ENCODE peak calls at places on chromosomes 12 and 14, in six cellular contexts. F is mesothelial cell of epicardium; Y is upper lobe of right lung; L is HL-60; J is GM13977; W is CD8-positive, alpha-beta T cell. B is an unnamed sample.
A peak's percentile ranks its signal among the peaks of the same experiment; 100 is the strongest.

GRCh38 chr14:43625294-43625693 is 881.8 kb downstream of the FSCB start:
- DNase-seq in F (no peak), J (no peak), W (no peak), Y (no peak), L (no peak), B (no peak)

GRCh38 chr12:107783406-107784376 is 9.2 kb downstream of the ASCL4 start:
- DNase-seq in Y (no peak), J (no peak), W (no peak), F (no peak), L (peak; percentile 24), B (no peak)

GRCh38 chr12:64739778-64740177 is 19.4 kb downstream of the GNS start:
- DNase-seq in F (no peak), W (no peak), J (no peak), Y (no peak), L (no peak), B (no peak)

GRCh38 chr12:108629824-108630476 is 3.7 kb downstream of the SELPLG start:
- DNase-seq in Y (peak; percentile 78), W (peak; percentile 41), L (no peak), J (no peak), F (no peak), B (no peak)

GRCh38 chr12:112107728-112108447 is 695 bp downstream of the NAA25 start:
- DNase-seq in W (no peak), Y (peak; percentile 65), J (no peak), L (no peak), F (no peak), B (peak; percentile 19)

GRCh38 chr14:19947413-19948090 is 16.8 kb downstream of the OR4K1 start:
- DNase-seq in J (no peak), L (no peak), Y (no peak), F (no peak), W (no peak), B (no peak)

GRCh38 chr12:79548525-79548924 is 142.2 kb downstream of the PAWR start:
- DNase-seq in F (no peak), J (no peak), W (no peak), Y (no peak), L (no peak), B (no peak)

GRCh38 chr12:132772551-132772950 is 10.9 kb upstream of the ANKLE2 start:
- DNase-seq in F (no peak), L (peak; percentile 45), J (peak; percentile 68), W (no peak), Y (no peak), B (no peak)

GRCh38 chr14:35534130-35534883 is at the start of gene INSM2:
- DNase-seq in W (no peak), J (peak; percentile 16), L (no peak), F (no peak), Y (peak; percentile 66), B (peak; percentile 2)

GRCh38 chr12:44779766-44780165 is 96.3 kb downstream of the NELL2 start:
- DNase-seq in L (no peak), W (no peak), Y (no peak), F (no peak), J (no peak), B (no peak)

GRCh38 chr12:75212072-75212471 is 2.4 kb upstream of the KCNC2 start:
- DNase-seq in F (no peak), L (no peak), J (no peak), Y (no peak), W (no peak), B (no peak)

GRCh38 chr14:75132374-75133086 is 5.7 kb upstream of the NEK9 start:
- DNase-seq in J (peak; percentile 43), Y (no peak), F (no peak), L (no peak), W (peak; percentile 37), B (peak; percentile 65)

GRCh38 chr12:114391088-114391487 is 14.9 kb downstream of the TBX5 start:
- DNase-seq in F (no peak), W (no peak), J (no peak), Y (no peak), L (no peak), B (no peak)

GRCh38 chr12:132516064-132517012 is 26.4 kb downstream of the FBRSL1 start:
- DNase-seq in L (no peak), J (no peak), W (no peak), F (no peak), Y (no peak), B (no peak)

GRCh38 chr14:73248294-73248868 is 11.1 kb downstream of the PAPLN start:
- DNase-seq in W (no peak), J (no peak), L (no peak), F (no peak), Y (no peak), B (no peak)

GRCh38 chr14:59182641-59183040 is 5.8 kb upstream of the DAAM1 start:
- DNase-seq in F (no peak), L (no peak), J (no peak), Y (no peak), W (no peak), B (no peak)

GRCh38 chr14:91138511-91139359 is 24.9 kb downstream of the DGLUCY start:
- DNase-seq in Y (no peak), J (peak; percentile 19), W (peak; percentile 19), F (no peak), L (peak; percentile 51), B (peak; percentile 50)

GRCh38 chr14:63737582-63738006 is 9.7 kb upstream of the SGPP1 start:
- DNase-seq in Y (no peak), F (no peak), L (no peak), J (peak; percentile 53), W (no peak), B (no peak)

GRCh38 chr12:110244829-110245228 is 36.2 kb upstream of the ATP2A2 start:
- DNase-seq in Y (no peak), F (no peak), L (no peak), J (no peak), W (no peak), B (no peak)

GRCh38 chr14:80959448-80960006 is 4.1 kb downstream of the TSHR start:
- DNase-seq in W (peak; percentile 30), F (no peak), J (peak; percentile 65), Y (no peak), L (no peak), B (no peak)

GRCh38 chr12:95200128-95200973 is 16.9 kb downstream of the FGD6 start:
- DNase-seq in L (no peak), F (no peak), W (no peak), Y (no peak), J (no peak), B (no peak)

GRCh38 chr14:52313903-52314481 is at the start of gene PTGER2:
- DNase-seq in Y (peak; percentile 95), L (peak; percentile 87), F (peak; percentile 64), J (peak; percentile 54), W (peak; percentile 66), B (peak; percentile 74)

GRCh38 chr12:109624467-109624866 is 50.9 kb downstream of the MVK start:
- DNase-seq in J (no peak), F (no peak), L (no peak), W (no peak), Y (no peak), B (peak; percentile 27)

GRCh38 chr14:63323148-63323547 is 4.4 kb upstream of the GPHB5 start:
- DNase-seq in J (no peak), F (no peak), W (no peak), Y (no peak), L (no peak), B (no peak)

GRCh38 chr14:56280843-56281242 is 162.6 kb downstream of the PELI2 start:
- DNase-seq in J (no peak), L (no peak), W (no peak), F (no peak), Y (no peak), B (no peak)
- TF ChIP-seq CTCF in J (no peak), L (no peak), W (no peak), F (peak; percentile 45), Y (no peak), B (no peak)

GRCh38 chr14:23093993-23094665 is 807 bp downstream of the ACIN1 start:
- DNase-seq in Y (no peak), J (no peak), L (no peak), W (no peak), F (no peak), B (no peak)
- TF ChIP-seq CTCF in Y (no peak), J (peak; percentile 41), L (no peak), W (no peak), F (no peak), B (no peak)

DNA sequence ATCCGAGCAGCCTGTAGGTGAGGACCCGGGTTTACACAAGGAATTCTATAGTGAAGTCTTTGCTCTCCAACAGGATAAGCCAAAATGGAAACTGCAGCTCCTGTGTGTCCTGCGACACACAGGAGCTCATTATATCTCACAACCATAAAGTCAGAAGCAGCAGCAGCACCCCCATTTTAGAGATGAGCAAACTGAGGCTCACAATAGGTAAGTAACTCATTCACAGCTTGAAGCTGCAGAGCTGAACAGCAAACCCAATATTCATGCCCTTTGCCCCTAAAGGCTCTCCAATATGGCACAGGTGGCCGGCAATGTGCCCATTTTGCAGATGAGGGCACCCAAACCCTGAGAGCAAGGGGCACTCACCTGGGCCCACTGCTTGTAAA is 4.6 kb downstream of the NCOR2 start:
- DNase-seq in L (no peak), J (no peak), F (no peak), Y (no peak), W (no peak), B (no peak)
- TF ChIP-seq CTCF in L (no peak), J (no peak), F (no peak), Y (no peak), W (no peak), B (no peak)

GRCh38 chr12:50825372-50825838 is 17.3 kb upstream of the TMPRSS12 start:
- DNase-seq in L (peak; percentile 42), W (no peak), J (peak; percentile 39), F (no peak), Y (no peak), B (no peak)
- TF ChIP-seq CTCF in L (no peak), W (peak; percentile 67), J (peak; percentile 41), F (peak; percentile 81), Y (peak; percentile 56), B (peak; percentile 26)

DNA sequence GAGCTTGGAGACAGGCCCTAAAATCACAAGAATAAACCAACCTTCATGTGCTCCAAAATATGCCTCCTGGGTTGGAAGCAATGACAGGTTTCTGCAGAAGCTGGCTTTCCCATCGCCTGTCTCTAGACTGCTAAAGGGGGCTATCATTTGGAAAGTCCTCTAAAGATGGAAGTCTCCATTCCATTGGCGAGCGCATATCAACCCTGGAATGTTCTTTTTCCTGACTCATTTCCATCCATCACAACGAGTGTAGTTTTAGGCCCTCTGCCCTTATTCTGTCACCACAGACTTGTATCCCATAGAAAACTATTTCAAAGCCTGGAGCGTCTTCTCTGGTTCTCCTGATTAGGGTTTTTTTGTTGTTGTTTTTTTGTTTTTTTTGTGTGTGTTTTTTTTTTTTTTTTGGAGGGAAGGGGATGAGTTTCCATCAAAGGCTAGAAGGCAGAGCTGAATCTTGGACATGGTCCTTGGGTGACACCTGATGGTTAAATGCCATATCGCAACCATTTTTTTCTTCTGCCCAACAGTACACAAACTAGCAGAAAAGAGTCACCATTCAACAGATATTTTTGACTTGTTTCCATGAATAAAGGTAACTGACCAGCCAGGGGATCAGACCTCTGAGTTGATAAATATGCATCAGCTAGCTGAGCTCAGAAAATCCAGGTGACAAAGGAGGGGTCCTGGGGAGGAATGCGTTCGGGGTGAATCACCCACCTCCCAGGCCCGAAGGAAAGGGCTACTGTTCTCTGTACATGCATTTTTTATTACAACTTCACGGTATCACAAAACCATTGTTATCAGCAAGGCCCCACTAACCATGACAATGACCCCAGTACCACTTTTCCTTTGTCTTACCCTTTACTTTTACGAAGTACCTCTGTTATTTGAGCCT is 40.5 kb downstream of the KCNA5 start:
- DNase-seq in Y (no peak), J (peak; percentile 79), L (peak; percentile 13), W (no peak), F (no peak), B (peak; percentile 47)
- TF ChIP-seq CTCF in Y (peak; percentile 69), J (peak; percentile 63), L (peak; percentile 53), W (peak; percentile 51), F (peak; percentile 70), B (peak; percentile 42)